ENCODE peak calls at places on chromosome 19, in four cellular contexts. Y is IMR-90; Q is T-helper 2 cell treated with Interferon-gamma antibody and Interleukin-4, amounts not matched to agents 5 μg/mL and 100 μg/mL, for 36 hours; E is T-cell. D is an unnamed sample.

GRCh38 chr19:32404939-32405430 is 585 bp upstream of the DPY19L3 start:
- DNase-seq in Q (peak), E (peak), Y (peak), D (no peak)

GRCh38 chr19:737591-738093 is 13.3 kb upstream of the MISP start:
- DNase-seq in E (peak), Y (peak), Q (peak), D (no peak)

GRCh38 chr19:10085641-10086031 is 481 bp upstream of the SHFL start:
- DNase-seq in E (no peak), Q (no peak), Y (no peak), D (no peak)

GRCh38 chr19:48085904-48086864 is 24.4 kb downstream of the PLA2G4C start:
- DNase-seq in Q (no peak), Y (no peak), E (no peak), D (no peak)

GRCh38 chr19:28239270-28239669 is 973.7 kb downstream of the UQCRFS1 start:
- DNase-seq in Q (no peak), E (no peak), Y (no peak), D (no peak)

GRCh38 chr19:45152504-45153338 is 8.1 kb downstream of the NKPD1 start:
- DNase-seq in E (no peak), Y (peak), Q (peak), D (no peak)

GRCh38 chr19:53290758-53291549 is 23.4 kb upstream of the VN1R4 start:
- DNase-seq in E (no peak), Q (no peak), Y (no peak), D (no peak)

GRCh38 chr19:30567535-30568232 is 195.5 kb downstream of the ZNF536 start:
- DNase-seq in Q (no peak), Y (no peak), E (no peak), D (no peak)

GRCh38 chr19:48752511-48753365 is at the start of gene FUT1:
- DNase-seq in E (no peak), Q (peak), Y (no peak), D (no peak)

GRCh38 chr19:53910170-53910518 is 1.1 kb downstream of the CACNG7 start:
- DNase-seq in E (no peak), Y (no peak), Q (no peak), D (no peak)

GRCh38 chr19:51138549-51138979 is 3.5 kb upstream of the SIGLEC7 start:
- DNase-seq in Y (no peak), Q (no peak), E (no peak), D (no peak)

GRCh38 chr19:1324792-1325567 is 39.3 kb downstream of the EFNA2 start:
- DNase-seq in Y (peak), E (no peak), Q (peak), D (peak)

GRCh38 chr19:38319421-38320258 is at the start of gene KCNK6:
- DNase-seq in Y (no peak), E (no peak), Q (peak), D (no peak)

GRCh38 chr19:11767633-11768133 is 883 bp downstream of the ZNF441 start:
- DNase-seq in Y (peak), E (no peak), Q (peak), D (no peak)

D was measured in BJ.